ENCODE peak calls at places on chromosome 21, in ten cellular contexts. W is lower lobe of right lung; S is MM.1S; I is A549; N is IMR-90; O is sigmoid colon; D is GM06990; R is kidney; X is CD4-positive, alpha-beta T cell; P is brain microvascular endothelial cell. G is an unnamed sample.

GRCh38 chr21:31514598-31514997 is 144.9 kb upstream of the SOD1 start:
- DNase-seq in W (no peak), S (no peak), I (no peak), N (no peak), O (no peak), D (no peak), R (no peak), X (no peak), P (peak; percentile 15), G (no peak)

GRCh38 chr21:20377250-20377649 is 621.0 kb upstream of the NCAM2 start:
- DNase-seq in W (no peak), S (no peak), I (no peak), N (no peak), O (no peak), D (no peak), R (no peak), X (no peak), P (no peak), G (no peak)

GRCh38 chr21:32456497-32456918 is 44.0 kb downstream of the EVA1C start:
- DNase-seq in W (no peak), S (no peak), I (no peak), N (peak; percentile 84), O (peak; percentile 82), D (no peak), R (no peak), X (no peak), P (peak; percentile 52), G (no peak)

GRCh38 chr21:43794311-43794710 is 4.9 kb downstream of the RRP1 start:
- DNase-seq in W (no peak), S (no peak), I (no peak), N (no peak), O (no peak), D (no peak), R (peak; percentile 67), X (no peak), P (no peak), G (no peak)

GRCh38 chr21:43867332-43867703 is 2.3 kb downstream of the AGPAT3 start:
- DNase-seq in W (no peak), S (no peak), I (no peak), N (no peak), O (no peak), D (no peak), R (no peak), X (no peak), P (no peak), G (no peak)

GRCh38 chr21:23160914-23161313 is 2162.7 kb downstream of the NCAM2 start:
- DNase-seq in W (no peak), S (no peak), I (no peak), N (no peak), O (no peak), D (no peak), R (no peak), X (no peak), P (no peak), G (no peak)

GRCh38 chr21:44087426-44088400 is 19.5 kb upstream of the PWP2 start:
- DNase-seq in W (peak; percentile 63), S (no peak), I (no peak), N (no peak), O (no peak), D (no peak), R (peak; percentile 60), X (no peak), P (no peak), G (no peak)

GRCh38 chr21:25557170-25557569 is 50.1 kb downstream of the MRPL39 start:
- DNase-seq in W (no peak), S (no peak), I (no peak), N (peak; percentile 56), O (no peak), D (no peak), R (no peak), X (no peak), P (no peak), G (no peak)

GRCh38 chr21:42298237-42298636 is 17.0 kb downstream of the TFF3 start:
- DNase-seq in W (no peak), S (no peak), I (no peak), N (no peak), O (no peak), D (no peak), R (peak; percentile 39), X (no peak), P (no peak), G (no peak)

GRCh38 chr21:45248893-45249381 is 38.8 kb downstream of the POFUT2 start:
- DNase-seq in W (no peak), S (no peak), I (no peak), N (peak; percentile 15), O (peak; percentile 91), D (no peak), R (no peak), X (no peak), P (no peak), G (no peak)
- TF ChIP-seq CTCF in W (no peak), S (no peak), I (no peak), N (no peak), O (no peak), D (no peak), R (no peak), X (no peak), P (peak; percentile 22), G (no peak)

GRCh38 chr21:28333455-28334108 is 659.1 kb downstream of the LTN1 start:
- DNase-seq in W (no peak), S (no peak), I (no peak), N (peak; percentile 75), O (no peak), D (no peak), R (no peak), X (no peak), P (no peak), G (no peak)

GRCh38 chr21:28337319-28337718 is 655.4 kb downstream of the LTN1 start:
- DNase-seq in W (no peak), S (peak; percentile 57), I (peak; percentile 11), N (peak; percentile 78), O (no peak), D (no peak), R (no peak), X (no peak), P (no peak), G (no peak)

GRCh38 chr21:28338906-28339305 is 653.8 kb downstream of the LTN1 start:
- DNase-seq in W (no peak), S (no peak), I (no peak), N (no peak), O (no peak), D (no peak), R (no peak), X (no peak), P (no peak), G (no peak)

GRCh38 chr21:28334407-28334806 is 658.3 kb downstream of the LTN1 start:
- DNase-seq in W (no peak), S (no peak), I (no peak), N (no peak), O (no peak), D (peak; percentile 6), R (no peak), X (no peak), P (no peak), G (no peak)

DNA sequence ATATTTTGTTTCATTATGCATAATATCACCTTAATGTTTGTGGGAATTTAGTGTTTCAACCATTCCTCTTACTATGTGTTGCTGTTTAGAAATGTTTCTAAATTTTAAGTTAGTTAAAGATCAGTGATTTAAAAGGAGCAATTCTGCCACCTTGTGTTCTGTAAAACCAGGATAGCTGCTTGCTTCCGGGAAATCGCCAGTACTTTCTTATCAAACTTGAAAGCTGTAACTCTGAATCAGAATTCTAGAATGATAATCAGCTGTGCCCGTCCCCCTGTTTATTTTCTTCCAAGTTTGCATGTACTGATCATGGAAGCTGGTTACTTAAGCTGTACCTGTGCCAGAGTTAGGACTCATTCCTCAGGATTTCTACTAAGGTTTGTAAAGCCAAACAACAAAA is 656.4 kb downstream of the LTN1 start:
- DNase-seq in W (no peak), S (peak; percentile 48), I (peak; percentile 11), N (peak; percentile 96), O (no peak), D (no peak), R (no peak), X (no peak), P (peak; percentile 60), G (no peak)
- TF ChIP-seq CTCF in W (peak; percentile 50), S (peak; percentile 48), I (no peak), N (peak; percentile 71), O (no peak), D (no peak), R (peak; percentile 51), X (no peak), P (peak; percentile 63), G (no peak)

GRCh38 chr21:35651166-35651565 is 409.2 kb downstream of the SETD4 start:
- DNase-seq in W (no peak), S (no peak), I (no peak), N (no peak), O (no peak), D (no peak), R (no peak), X (no peak), P (no peak), G (no peak)

GRCh38 chr21:35652196-35652595 is 408.1 kb downstream of the SETD4 start:
- DNase-seq in W (no peak), S (no peak), I (no peak), N (no peak), O (no peak), D (no peak), R (no peak), X (no peak), P (no peak), G (no peak)

GRCh38 chr21:35649186-35649585 is 411.1 kb downstream of the SETD4 start:
- DNase-seq in W (no peak), S (no peak), I (no peak), N (peak; percentile 70), O (no peak), D (no peak), R (no peak), X (no peak), P (peak; percentile 35), G (no peak)

GRCh38 chr21:35646606-35647005 is 413.7 kb downstream of the SETD4 start:
- DNase-seq in W (no peak), S (no peak), I (no peak), N (peak; percentile 52), O (no peak), D (no peak), R (no peak), X (no peak), P (peak; percentile 73), G (no peak)

GRCh38 chr21:35648512-35648911 is 411.8 kb downstream of the SETD4 start:
- DNase-seq in W (no peak), S (peak; percentile 21), I (no peak), N (no peak), O (no peak), D (no peak), R (no peak), X (no peak), P (no peak), G (no peak)
- TF ChIP-seq CTCF in W (no peak), S (peak; percentile 11), I (no peak), N (no peak), O (no peak), D (no peak), R (no peak), X (no peak), P (peak; percentile 17), G (no peak)

DNA sequence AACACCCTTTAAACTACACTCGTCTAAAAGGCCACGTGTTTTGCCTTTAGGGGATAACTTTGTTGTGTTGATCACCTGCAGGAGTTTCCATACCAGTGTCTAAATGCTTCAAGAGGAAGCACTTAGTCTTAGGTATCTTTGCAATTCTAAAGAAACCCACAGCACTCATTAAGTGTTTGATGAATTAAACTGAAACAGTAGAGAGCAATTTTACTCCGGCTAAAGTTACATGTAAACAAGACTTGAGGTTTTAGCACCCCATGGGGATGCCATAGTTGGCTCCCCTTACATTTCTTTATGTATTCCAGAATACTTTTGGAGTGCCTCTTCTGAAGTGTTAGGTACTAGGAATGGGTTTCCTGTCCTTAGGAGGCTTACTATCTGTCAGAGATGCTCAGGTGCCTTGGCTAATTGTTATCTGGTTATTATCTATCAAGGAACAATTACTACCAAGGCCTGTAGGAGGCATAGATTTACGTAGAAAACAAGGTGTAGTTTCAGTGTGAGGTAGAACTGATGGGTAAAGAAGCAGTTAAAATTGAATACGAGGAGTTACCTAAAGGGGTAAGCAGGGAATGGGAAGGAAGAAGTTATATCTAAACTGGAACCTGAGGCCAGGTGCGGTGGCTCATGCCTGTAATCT is 176.8 kb upstream of the SAMSN1 start:
- DNase-seq in W (no peak), S (no peak), I (no peak), N (no peak), O (no peak), D (no peak), R (no peak), X (no peak), P (no peak), G (no peak)
- TF ChIP-seq CTCF in W (no peak), S (no peak), I (no peak), N (no peak), O (no peak), D (no peak), R (no peak), X (no peak), P (no peak), G (no peak)

G was measured in activated B cell treated with CpG ODN at 0.5 μM for 24 hours.